ENCODE peak calls at places on chromosome 12, in five cellular contexts. F is AG04450, O is mammary epithelial cell, V is upper lobe of right lung, X is IMR-90. Q is an unnamed sample.

GRCh38 chr12:106321139-106321850 is 18.8 kb downstream of the TCP11L2 start:
- DNase-seq in O (no peak), F (no peak), V (no peak), X (no peak), Q (no peak)

GRCh38 chr12:12779529-12779928 is 5.9 kb upstream of the APOLD1 start:
- DNase-seq in X (peak), F (peak), V (no peak), O (peak), Q (no peak)

GRCh38 chr12:101086490-101086889 is 123.5 kb downstream of the SLC5A8 start:
- DNase-seq in X (peak), V (no peak), F (no peak), O (peak), Q (no peak)

GRCh38 chr12:90959538-90960139 is 4.7 kb upstream of the CCER1 start:
- DNase-seq in F (no peak), V (no peak), X (peak), O (peak), Q (no peak)

GRCh38 chr12:112841891-112842290 is 50.3 kb downstream of the RPH3A start:
- DNase-seq in O (peak), V (no peak), X (no peak), F (no peak), Q (no peak)

GRCh38 chr12:114986849-114987248 is 302.9 kb upstream of the TBX3 start:
- DNase-seq in X (no peak), F (no peak), V (no peak), O (peak), Q (no peak)

GRCh38 chr12:57836442-57837375 is 9.8 kb downstream of the CTDSP2 start:
- DNase-seq in O (peak), V (peak), X (peak), F (peak), Q (peak)

GRCh38 chr12:53279888-53280498 is 11.9 kb downstream of the ESPL1 start:
- DNase-seq in V (no peak), F (no peak), X (no peak), O (no peak), Q (no peak)

GRCh38 chr12:17344649-17345048 is 738.7 kb upstream of the LMO3 start:
- DNase-seq in X (no peak), O (no peak), V (no peak), F (no peak), Q (no peak)

GRCh38 chr12:30417697-30418231 is 277.9 kb downstream of the IPO8 start:
- DNase-seq in O (peak), V (no peak), F (peak), X (peak), Q (no peak)

GRCh38 chr12:49019435-49020317 is 1.1 kb upstream of the PRKAG1 start:
- DNase-seq in O (no peak), X (peak), V (no peak), F (no peak), Q (peak)
- H3K4me3 ChIP-seq in O (peak), X (no peak), V (peak), F (no peak), Q (no peak)

DNA sequence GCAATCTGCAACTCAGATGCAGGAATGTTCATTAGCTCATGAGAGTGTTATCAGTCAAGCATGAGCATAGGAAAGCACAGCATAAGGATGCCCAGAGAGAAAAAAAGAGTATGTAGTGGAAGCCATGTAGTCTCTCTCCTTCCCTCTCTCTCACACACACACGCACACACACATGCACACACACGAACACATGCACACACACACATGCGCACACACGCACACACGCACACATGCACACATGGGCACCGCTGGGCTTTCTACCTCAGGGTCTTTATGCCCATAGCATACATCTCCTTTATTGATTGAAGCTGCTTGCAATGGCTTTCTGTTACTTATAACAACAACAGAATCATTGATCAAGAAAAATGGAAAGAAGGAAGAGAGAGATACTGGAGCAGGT is 240.9 kb downstream of the ETNK1 start:
- DNase-seq in F (no peak), X (no peak), O (no peak), V (no peak), Q (no peak)
- TF ChIP-seq CTCF in F (no peak), X (no peak), O (no peak), V (no peak), Q (no peak)

DNA sequence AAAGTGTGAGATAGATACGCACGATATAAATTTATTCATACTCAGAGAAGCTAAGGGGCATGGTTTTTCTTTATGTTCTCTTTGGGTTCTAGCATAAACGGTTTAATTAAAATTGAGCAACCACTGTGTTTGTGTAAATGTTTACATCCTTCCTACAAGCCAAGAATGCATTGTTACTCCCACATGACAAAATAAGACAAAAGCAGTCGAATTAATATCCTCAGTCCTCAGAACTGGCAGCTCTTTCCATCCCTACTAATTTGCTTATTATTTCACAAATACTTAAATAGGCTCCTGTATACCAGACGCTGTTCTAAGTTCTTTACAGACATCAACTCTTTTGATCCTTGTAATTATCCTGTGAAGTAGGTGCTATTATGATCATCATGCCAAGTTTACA is 32.0 kb downstream of the SSPN start:
- DNase-seq in V (no peak), O (no peak), X (no peak), F (no peak), Q (no peak)
- H3K4me3 ChIP-seq in V (no peak), O (no peak), X (no peak), F (no peak), Q (no peak)

GRCh38 chr12:124854637-124855184 is 9.0 kb downstream of the SCARB1 start:
- DNase-seq in X (no peak), V (no peak), O (no peak), F (no peak), Q (no peak)

GRCh38 chr12:124857921-124858461 is 5.7 kb downstream of the SCARB1 start:
- DNase-seq in X (no peak), O (no peak), F (no peak), V (no peak), Q (no peak)

GRCh38 chr12:124855275-124855957 is 8.2 kb downstream of the SCARB1 start:
- DNase-seq in X (no peak), F (no peak), V (no peak), O (no peak), Q (no peak)

GRCh38 chr12:124856132-124856841 is 7.4 kb downstream of the SCARB1 start:
- DNase-seq in X (no peak), F (no peak), V (no peak), O (no peak), Q (no peak)

GRCh38 chr12:124856842-124857178 is 6.9 kb downstream of the SCARB1 start:
- DNase-seq in X (no peak), F (no peak), V (no peak), O (no peak), Q (no peak)
- TF ChIP-seq CTCF in X (no peak), F (no peak), V (no peak), O (no peak), Q (no peak)

GRCh38 chr12:124713041-124713435 is 145.6 kb upstream of the NCOR2 start:
- DNase-seq in F (no peak), X (no peak), O (no peak), V (peak), Q (peak)

GRCh38 chr12:124709722-124710656 is 142.6 kb upstream of the NCOR2 start:
- DNase-seq in F (peak), O (no peak), V (no peak), X (peak), Q (no peak)

GRCh38 chr12:124716208-124717141 is 147.2 kb downstream of the SCARB1 start:
- DNase-seq in F (no peak), V (peak), O (no peak), X (no peak), Q (no peak)

GRCh38 chr12:124715121-124715990 is 147.9 kb upstream of the NCOR2 start:
- DNase-seq in F (no peak), O (no peak), V (peak), X (peak), Q (no peak)

DNA sequence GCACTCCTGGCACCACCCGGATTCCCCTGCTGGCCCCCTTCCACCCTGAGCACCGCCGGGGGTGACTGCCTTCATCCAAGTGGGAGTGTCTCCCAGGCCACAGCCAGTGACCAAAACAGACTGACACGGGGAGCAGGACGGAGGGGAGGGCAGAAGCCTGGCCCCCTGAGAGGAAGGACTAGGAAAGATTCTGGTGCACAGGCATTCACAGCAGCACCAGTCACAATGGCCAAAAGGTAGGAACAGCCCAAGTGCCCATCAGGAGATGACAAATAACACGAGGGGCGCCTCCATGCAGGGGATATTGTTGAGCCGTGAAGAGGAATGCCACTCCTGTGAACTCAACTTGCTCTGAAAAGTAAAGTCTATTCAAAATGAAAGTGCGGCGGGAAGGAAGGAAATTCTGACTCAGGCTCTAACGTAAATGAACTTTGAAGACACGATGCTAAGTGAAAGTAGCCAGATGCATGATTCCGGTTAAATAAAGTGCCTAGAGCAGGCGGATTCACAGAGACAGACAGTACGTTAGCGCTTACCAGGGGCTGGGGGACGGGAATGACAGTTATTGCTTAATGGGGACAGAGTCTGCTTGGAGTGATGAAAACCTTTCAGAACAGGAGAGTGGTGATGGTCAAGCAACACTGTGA is 146.1 kb upstream of the NCOR2 start:
- DNase-seq in V (no peak), X (peak), O (no peak), F (no peak), Q (no peak)
- H3K4me3 ChIP-seq in V (peak), X (peak), O (no peak), F (peak), Q (peak)

GRCh38 chr12:111156304-111156703 is 212.6 kb downstream of the PHETA1 start:
- DNase-seq in V (no peak), F (no peak), X (no peak), O (peak), Q (no peak)
- TF ChIP-seq CTCF in V (no peak), F (no peak), X (no peak), O (no peak), Q (no peak)

DNA sequence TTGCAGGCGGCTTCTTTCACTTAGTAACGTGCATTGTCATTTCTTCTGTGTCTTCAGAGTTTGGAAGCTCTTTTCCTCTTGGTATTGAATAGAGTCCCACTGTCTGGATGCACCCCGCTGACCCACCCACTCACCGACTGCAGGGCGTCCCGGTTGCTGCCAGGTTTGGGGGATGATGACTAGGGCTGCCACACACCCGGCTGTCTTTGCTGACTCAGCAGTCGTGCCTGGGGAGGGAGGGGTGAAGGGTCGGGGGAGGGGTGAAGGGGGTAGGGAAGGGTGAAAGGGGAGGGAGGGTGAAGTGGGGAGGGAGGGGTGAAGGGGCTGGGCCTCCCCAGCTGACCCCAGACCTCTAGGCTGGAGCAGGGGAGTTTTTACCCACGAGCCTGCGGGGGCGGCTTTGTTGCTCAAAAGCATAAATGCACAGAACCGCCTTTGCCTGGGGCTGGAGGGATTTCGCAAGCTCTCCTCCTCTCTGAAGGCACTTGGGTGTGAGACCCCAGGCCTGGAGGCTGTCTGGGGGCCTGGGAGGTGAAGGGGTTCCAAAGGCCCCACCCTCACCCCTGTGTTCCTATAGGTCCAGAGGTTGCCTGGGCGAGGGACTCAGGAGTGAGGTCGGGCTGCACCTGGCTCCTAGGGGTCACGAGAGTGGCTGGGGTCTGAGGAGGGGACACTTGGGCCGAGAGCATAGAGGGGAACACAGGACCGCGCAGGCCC is 31.3 kb upstream of the ULK1 start:
- DNase-seq in V (no peak), X (no peak), O (no peak), F (no peak), Q (no peak)
- H3K4me3 ChIP-seq in V (no peak), X (no peak), O (no peak), F (no peak), Q (no peak)